ENCODE peak calls at places on chromosomes 7 and 10, in five cellular contexts. S is stimulated activated CD4-positive, alpha-beta T cell treated with anti-CD3 and anti-CD28 coated beads, Interleukin-2, amount 100 ng/mL, for 48 hours; R is hippocampal formation; U is fibroblast of the conjunctiva; L is G401. D is an unnamed sample.

GRCh38 chr10:120221873-120222485 is 235.0 kb upstream of the PLPP4 start:
- DNase-seq in U (no peak), L (peak), R (no peak), S (peak), D (peak)

GRCh38 chr10:80357000-80357803 is 621 bp downstream of the DYDC2 start:
- DNase-seq in U (no peak), L (no peak), R (no peak), S (no peak), D (no peak)

GRCh38 chr10:12357525-12358151 is 8.3 kb downstream of the CAMK1D start:
- DNase-seq in R (no peak), U (no peak), L (peak), S (no peak), D (no peak)

GRCh38 chr10:77175631-77176222 is 461.9 kb downstream of the KCNMA1 start:
- DNase-seq in S (no peak), R (no peak), L (no peak), U (no peak), D (no peak)

GRCh38 chr7:5479133-5479745 is 55.6 kb upstream of the TNRC18 start:
- DNase-seq in S (no peak), L (no peak), U (no peak), R (no peak), D (peak)

GRCh38 chr7:50733552-50733951 is 49.1 kb downstream of the GRB10 start:
- DNase-seq in R (no peak), U (no peak), L (no peak), S (no peak), D (no peak)

GRCh38 chr10:68336952-68337351 is 4.2 kb upstream of the PBLD start:
- DNase-seq in U (no peak), S (no peak), L (peak), R (no peak), D (no peak)

GRCh38 chr10:102344067-102344466 is 51.4 kb upstream of the NFKB2 start:
- DNase-seq in R (no peak), L (no peak), S (no peak), U (no peak), D (no peak)

GRCh38 chr7:140005754-140006503 is 56.8 kb downstream of the PARP12 start:
- DNase-seq in R (no peak), S (no peak), L (no peak), U (no peak), D (peak)

GRCh38 chr7:148163246-148163645 is 427.3 kb upstream of the C7orf33 start:
- DNase-seq in R (no peak), U (no peak), S (no peak), L (no peak), D (no peak)

GRCh38 chr7:135879238-135879637 is 97.9 kb downstream of the MTPN start:
- DNase-seq in U (no peak), L (no peak), S (no peak), R (no peak), D (no peak)

GRCh38 chr10:8050561-8051108 is 3.9 kb upstream of the GATA3 start:
- DNase-seq in U (no peak), S (no peak), L (no peak), R (no peak), D (no peak)

GRCh38 chr7:97390052-97390451 is 272.6 kb downstream of the SDHAF3 start:
- DNase-seq in S (no peak), U (no peak), L (no peak), R (no peak), D (no peak)

D was measured in 8988T.